ENCODE peak calls at places on chromosomes 2 and 18, in five cellular contexts. Q, Z, X, J and S are unnamed samples.

GRCh38 chr18:76721207-76721996 is 101.0 kb upstream of the ZNF236 start:
- DNase-seq in Q (no peak), Z (no peak), X (no peak), J (no peak), S (no peak)

GRCh38 chr18:49655266-49656097 is 93.6 kb downstream of the LIPG start:
- DNase-seq in Q (no peak), Z (no peak), X (no peak), J (no peak), S (no peak)

GRCh38 chr18:12948055-12948804 is 419 bp downstream of the SEH1L start:
- DNase-seq in Q (peak; percentile 93), Z (peak; percentile 96), X (peak; percentile 96), J (peak; percentile 92), S (peak; percentile 93)

GRCh38 chr18:48774941-48775340 is 175.8 kb downstream of the SMAD7 start:
- DNase-seq in Q (no peak), Z (no peak), X (no peak), J (no peak), S (no peak)

GRCh38 chr2:43225788-43226557 is 433 bp downstream of the ZFP36L2 start:
- DNase-seq in Q (peak; percentile 78), Z (peak; percentile 60), X (peak; percentile 74), J (peak; percentile 73), S (peak; percentile 82)

GRCh38 chr18:13565228-13565627 is 161.1 kb downstream of the FAM210A start:
- DNase-seq in Q (no peak), Z (no peak), X (no peak), J (no peak), S (no peak)

GRCh38 chr2:47060652-47061170 is 94.4 kb downstream of the STPG4 start:
- DNase-seq in Q (no peak), Z (no peak), X (no peak), J (no peak), S (no peak)

GRCh38 chr18:41617592-41617991 is 337.4 kb upstream of the PIK3C3 start:
- DNase-seq in Q (no peak), Z (no peak), X (no peak), J (no peak), S (no peak)

GRCh38 chr2:54936766-54937165 is 113.5 kb downstream of the RTN4 start:
- DNase-seq in Q (no peak), Z (peak; percentile 42), X (no peak), J (no peak), S (no peak)

GRCh38 chr18:27717816-27718215 is 459.1 kb downstream of the CDH2 start:
- DNase-seq in Q (no peak), Z (no peak), X (no peak), J (no peak), S (no peak)

GRCh38 chr2:188776634-188777033 is 197.5 kb upstream of the COL3A1 start:
- DNase-seq in Q (no peak), Z (no peak), X (peak; percentile 88), J (no peak), S (peak; percentile 75)

GRCh38 chr18:27839141-27839540 is 337.8 kb downstream of the CDH2 start:
- DNase-seq in Q (no peak), Z (no peak), X (peak; percentile 94), J (no peak), S (peak; percentile 70)

GRCh38 chr2:157004789-157005188 is 252.7 kb upstream of the GALNT5 start:
- DNase-seq in Q (no peak), Z (no peak), X (no peak), J (no peak), S (no peak)

GRCh38 chr2:181231886-181232644 is 225.1 kb upstream of the ITGA4 start:
- DNase-seq in Q (no peak), Z (no peak), X (peak; percentile 42), J (no peak), S (peak; percentile 6)

GRCh38 chr18:48929951-48930713 is 20.6 kb downstream of the SMAD7 start:
- DNase-seq in Q (peak; percentile 75), Z (peak; percentile 37), X (peak; percentile 59), J (no peak), S (peak; percentile 94)

GRCh38 chr2:102101097-102101843 is 41.3 kb upstream of the IL1R1 start:
- DNase-seq in Q (no peak), Z (no peak), X (no peak), J (no peak), S (no peak)

GRCh38 chr2:218039171-218039570 is 29.9 kb upstream of the RUFY4 start:
- DNase-seq in Q (no peak), Z (no peak), X (peak; percentile 74), J (no peak), S (no peak)

GRCh38 chr2:172572981-172573380 is 17.1 kb downstream of the PDK1 start:
- DNase-seq in Q (no peak), Z (no peak), X (no peak), J (no peak), S (no peak)

GRCh38 chr2:207274541-207274940 is 108.8 kb upstream of the KLF7 start:
- DNase-seq in Q (no peak), Z (no peak), X (no peak), J (no peak), S (no peak)

GRCh38 chr2:208064220-208064951 is 39.1 kb upstream of the PLEKHM3 start:
- DNase-seq in Q (no peak), Z (no peak), X (peak; percentile 89), J (no peak), S (peak; percentile 93)

DNA sequence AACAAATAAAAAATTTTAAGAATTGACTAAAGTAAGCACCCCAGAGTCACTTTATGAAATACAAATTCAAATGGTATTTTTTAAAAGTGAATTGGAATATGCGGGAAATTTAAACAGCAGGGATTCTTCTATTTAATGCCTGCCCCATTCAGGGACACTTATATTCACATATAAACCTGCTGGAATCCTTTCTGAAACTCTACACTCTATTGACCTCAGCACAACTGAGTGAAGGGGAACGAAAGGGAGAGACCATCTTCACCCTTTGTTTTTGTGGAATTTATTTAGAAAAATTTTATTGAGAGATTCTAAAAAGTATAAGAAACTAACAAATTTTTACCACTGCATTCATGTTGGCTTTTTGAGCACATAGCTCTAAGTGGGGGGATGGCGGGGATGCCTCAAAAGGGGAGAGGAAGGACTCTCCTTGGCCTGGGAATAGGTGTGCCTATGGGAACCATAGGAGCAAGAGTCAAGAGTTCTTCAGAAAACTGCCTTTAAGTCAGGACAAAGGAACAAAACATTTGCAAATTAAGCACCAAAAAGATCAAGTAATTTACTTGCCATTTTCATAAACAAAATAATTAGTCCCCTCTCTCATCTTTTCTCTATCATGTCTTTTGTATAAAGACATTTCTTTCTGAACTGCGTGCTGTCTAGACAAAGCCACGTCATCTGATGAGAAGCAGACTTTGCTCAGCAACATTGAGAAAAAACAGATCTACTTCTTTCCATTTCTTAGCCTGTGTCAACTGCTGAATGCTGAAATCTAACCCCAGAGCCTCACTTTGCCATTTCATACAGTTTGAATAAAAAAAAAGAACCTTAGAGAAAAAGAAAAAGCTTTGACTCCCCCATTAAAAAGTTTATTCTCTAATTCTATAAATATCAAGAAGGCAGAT is 21.6 kb upstream of the FLACC1 start:
- DNase-seq in Q (no peak), Z (no peak), X (peak; percentile 36), J (no peak), S (peak; percentile 57)
- TF ChIP-seq CTCF in Q (no peak), Z (no peak), X (no peak), J (no peak), S (no peak)

GRCh38 chr2:11940799-11941198 is 194.4 kb downstream of the LPIN1 start:
- DNase-seq in Q (no peak), Z (no peak), X (no peak), J (no peak), S (no peak)

GRCh38 chr2:11939523-11939922 is 193.1 kb downstream of the LPIN1 start:
- DNase-seq in Q (no peak), Z (no peak), X (no peak), J (no peak), S (no peak)

GRCh38 chr2:11944311-11944710 is 197.9 kb downstream of the LPIN1 start:
- DNase-seq in Q (no peak), Z (no peak), X (no peak), J (no peak), S (no peak)

GRCh38 chr2:11940121-11940743 is 193.8 kb downstream of the LPIN1 start:
- DNase-seq in Q (no peak), Z (no peak), X (no peak), J (no peak), S (no peak)

DNA sequence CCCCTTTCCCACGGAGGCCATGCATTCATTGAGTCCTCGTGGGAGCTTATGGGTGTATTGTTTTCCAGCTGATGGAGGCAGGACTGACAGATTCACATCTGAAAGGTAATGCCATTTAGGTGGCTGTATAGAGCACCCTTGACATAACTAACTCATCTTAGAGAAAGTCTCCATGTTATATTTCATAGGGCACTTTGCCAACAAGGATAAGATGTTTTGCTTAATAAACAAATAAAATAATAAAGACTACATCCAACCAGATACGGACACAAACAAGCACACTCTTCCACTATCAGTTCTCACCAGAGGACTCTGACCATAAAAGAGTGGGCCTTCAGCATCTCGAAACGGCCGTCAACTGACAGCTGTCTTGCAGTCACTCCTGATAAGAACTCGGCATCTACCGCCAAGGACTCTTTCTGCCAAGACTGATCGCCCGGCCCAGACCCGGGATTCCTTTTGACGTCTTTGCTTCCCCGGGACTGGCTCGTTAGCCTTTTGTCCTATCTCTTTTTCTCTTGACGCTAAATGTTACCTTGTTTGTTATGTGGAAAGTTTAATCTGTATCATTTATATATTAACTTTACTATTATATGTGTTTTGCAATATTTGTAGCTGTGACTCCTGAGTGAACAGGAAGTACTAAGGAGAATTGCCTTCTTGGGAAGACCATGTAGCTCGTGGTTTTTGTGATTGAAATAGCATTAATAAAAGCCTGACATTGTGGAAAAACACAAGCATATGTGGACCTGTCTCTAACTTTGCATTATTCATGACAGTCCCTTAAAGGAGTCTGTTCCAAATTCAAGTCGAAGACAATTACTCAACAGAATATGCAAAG is 195.0 kb downstream of the LPIN1 start:
- DNase-seq in Q (no peak), Z (no peak), X (no peak), J (no peak), S (no peak)
- TF ChIP-seq CTCF in Q (no peak), Z (no peak), X (no peak), J (no peak), S (no peak)

GRCh38 chr2:63888490-63889402 is 47.0 kb downstream of the UGP2 start:
- DNase-seq in Q (peak; percentile 25), Z (peak; percentile 35), X (peak; percentile 49), J (peak; percentile 22), S (peak; percentile 40)
- TF ChIP-seq CTCF in Q (peak; percentile 34), Z (peak; percentile 72), X (peak; percentile 71), J (peak; percentile 66), S (peak; percentile 72)

GRCh38 chr2:166173263-166173662 is 45.4 kb upstream of the SCN1A start:
- DNase-seq in Q (no peak), Z (no peak), X (no peak), J (no peak), S (no peak)

GRCh38 chr2:166181813-166182154 is 54.0 kb upstream of the SCN1A start:
- DNase-seq in Q (no peak), Z (no peak), X (no peak), J (no peak), S (no peak)

GRCh38 chr2:166184789-166185188 is 57.0 kb upstream of the SCN1A start:
- DNase-seq in Q (no peak), Z (no peak), X (no peak), J (no peak), S (no peak)

GRCh38 chr2:166180951-166181812 is 53.4 kb upstream of the SCN1A start:
- DNase-seq in Q (peak; percentile 10), Z (peak; percentile 27), X (peak; percentile 66), J (no peak), S (peak; percentile 64)

DNA sequence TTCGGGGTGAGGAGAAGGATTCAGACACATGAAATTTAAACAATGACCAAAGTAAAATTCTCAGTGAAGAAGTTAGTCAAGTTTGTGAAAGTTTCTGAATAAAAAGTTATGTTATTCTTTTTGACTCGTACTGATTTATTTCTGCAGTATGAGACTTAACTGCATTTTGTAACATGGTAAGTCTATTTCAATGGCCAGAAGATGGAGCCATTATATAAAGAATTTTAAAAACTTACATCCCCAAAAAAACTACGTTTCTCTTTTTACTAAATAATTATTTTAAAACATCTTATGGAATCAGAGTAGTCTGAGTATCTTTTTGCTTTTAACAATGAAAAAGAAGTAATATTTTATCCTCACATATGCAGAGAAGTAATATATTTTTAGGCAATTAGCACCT is 51.4 kb upstream of the SCN1A start:
- DNase-seq in Q (no peak), Z (no peak), X (peak; percentile 59), J (no peak), S (peak; percentile 59)
- TF ChIP-seq CTCF in Q (no peak), Z (no peak), X (peak; percentile 17), J (no peak), S (peak; percentile 39)